ENCODE peak calls at places on chromosome 1, in six cellular contexts. G, Z, N, I, E and P are unnamed samples.

GRCh38 chr1:58664881-58665280 is 35.0 kb downstream of the MYSM1 start:
- DNase-seq in G (no peak), Z (no peak), N (no peak), I (no peak), E (no peak), P (no peak)

GRCh38 chr1:2476066-2476999 is at the start of gene PLCH2:
- DNase-seq in G (no peak), Z (no peak), N (no peak), I (no peak), E (no peak), P (no peak)

GRCh38 chr1:235011064-235011598 is 117.5 kb downstream of the TOMM20 start:
- DNase-seq in G (no peak), Z (no peak), N (no peak), I (no peak), E (no peak), P (no peak)

GRCh38 chr1:107795994-107796393 is 169.0 kb downstream of the VAV3 start:
- DNase-seq in G (no peak), Z (no peak), N (no peak), I (no peak), E (no peak), P (no peak)

GRCh38 chr1:167630568-167631385 is 745 bp downstream of the RCSD1 start:
- DNase-seq in G (no peak), Z (no peak), N (no peak), I (peak), E (no peak), P (no peak)

GRCh38 chr1:214364335-214364734 is 83.4 kb downstream of the SMYD2 start:
- DNase-seq in G (no peak), Z (no peak), N (no peak), I (no peak), E (no peak), P (peak)

GRCh38 chr1:176560681-176561080 is 97.7 kb downstream of the PAPPA2 start:
- DNase-seq in G (no peak), Z (peak), N (no peak), I (no peak), E (no peak), P (no peak)

GRCh38 chr1:88061106-88061829 is 622.8 kb upstream of the PKN2 start:
- DNase-seq in G (peak), Z (no peak), N (peak), I (peak), E (peak), P (peak)

GRCh38 chr1:111672338-111672737 is 52.7 kb downstream of the RAP1A start:
- DNase-seq in G (no peak), Z (no peak), N (no peak), I (no peak), E (no peak), P (no peak)

GRCh38 chr1:160096491-160097116 is 1.8 kb downstream of the IGSF8 start:
- DNase-seq in G (peak), Z (no peak), N (no peak), I (no peak), E (peak), P (peak)

GRCh38 chr1:213371769-213372619 is 321.0 kb downstream of the RPS6KC1 start:
- DNase-seq in G (no peak), Z (no peak), N (no peak), I (no peak), E (no peak), P (no peak)

GRCh38 chr1:232045134-232045533 is 418.5 kb downstream of the DISC1 start:
- DNase-seq in G (no peak), Z (peak), N (no peak), I (no peak), E (no peak), P (no peak)
- TF ChIP-seq EP300 in G (no peak), Z (no peak), N (no peak), I (no peak), E (no peak), P (no peak)

GRCh38 chr1:64203420-64203819 is at the start of gene UBE2U:
- DNase-seq in G (no peak), Z (no peak), N (no peak), I (no peak), E (no peak), P (no peak)
- H3K4me3 ChIP-seq in G (no peak), Z (no peak), N (no peak), I (no peak), E (no peak), P (no peak)

GRCh38 chr1:66269222-66269621 is 264.7 kb upstream of the SGIP1 start:
- DNase-seq in G (no peak), Z (no peak), N (no peak), I (no peak), E (no peak), P (no peak)

GRCh38 chr1:66270122-66270812 is 263.7 kb upstream of the SGIP1 start:
- DNase-seq in G (peak), Z (no peak), N (no peak), I (no peak), E (peak), P (no peak)

GRCh38 chr1:66273674-66274073 is 260.3 kb upstream of the SGIP1 start:
- DNase-seq in G (no peak), Z (no peak), N (no peak), I (no peak), E (no peak), P (no peak)

GRCh38 chr1:66271904-66272254 is 262.1 kb upstream of the SGIP1 start:
- DNase-seq in G (peak), Z (no peak), N (no peak), I (peak), E (peak), P (no peak)

GRCh38 chr1:66271216-66271903 is 262.6 kb upstream of the SGIP1 start:
- DNase-seq in G (peak), Z (peak), N (peak), I (peak), E (peak), P (peak)
- TF ChIP-seq EP300 in G (peak), Z (peak), N (peak), I (peak), E (peak), P (peak)

DNA sequence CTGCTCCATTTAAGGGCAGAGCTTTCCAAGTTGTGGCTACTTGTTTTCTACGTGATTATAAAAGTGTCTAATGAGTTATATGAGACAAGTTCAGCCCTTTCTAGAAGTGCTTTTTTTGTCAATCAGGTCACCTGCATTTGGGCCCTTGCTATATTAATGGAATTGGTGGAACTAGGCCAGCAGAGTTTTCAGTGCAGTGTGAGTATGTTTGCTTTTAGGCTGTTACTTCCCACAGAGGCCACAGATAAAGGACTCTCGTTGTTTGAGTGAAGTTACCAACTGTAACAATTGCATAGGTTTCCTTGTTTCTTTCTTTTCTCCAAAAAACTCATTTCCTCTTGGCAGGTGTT is 10.9 kb downstream of the SMAP2 start:
- DNase-seq in G (no peak), Z (no peak), N (peak), I (no peak), E (no peak), P (peak)
- H3K4me3 ChIP-seq in G (no peak), Z (no peak), N (peak), I (no peak), E (no peak), P (no peak)

DNA sequence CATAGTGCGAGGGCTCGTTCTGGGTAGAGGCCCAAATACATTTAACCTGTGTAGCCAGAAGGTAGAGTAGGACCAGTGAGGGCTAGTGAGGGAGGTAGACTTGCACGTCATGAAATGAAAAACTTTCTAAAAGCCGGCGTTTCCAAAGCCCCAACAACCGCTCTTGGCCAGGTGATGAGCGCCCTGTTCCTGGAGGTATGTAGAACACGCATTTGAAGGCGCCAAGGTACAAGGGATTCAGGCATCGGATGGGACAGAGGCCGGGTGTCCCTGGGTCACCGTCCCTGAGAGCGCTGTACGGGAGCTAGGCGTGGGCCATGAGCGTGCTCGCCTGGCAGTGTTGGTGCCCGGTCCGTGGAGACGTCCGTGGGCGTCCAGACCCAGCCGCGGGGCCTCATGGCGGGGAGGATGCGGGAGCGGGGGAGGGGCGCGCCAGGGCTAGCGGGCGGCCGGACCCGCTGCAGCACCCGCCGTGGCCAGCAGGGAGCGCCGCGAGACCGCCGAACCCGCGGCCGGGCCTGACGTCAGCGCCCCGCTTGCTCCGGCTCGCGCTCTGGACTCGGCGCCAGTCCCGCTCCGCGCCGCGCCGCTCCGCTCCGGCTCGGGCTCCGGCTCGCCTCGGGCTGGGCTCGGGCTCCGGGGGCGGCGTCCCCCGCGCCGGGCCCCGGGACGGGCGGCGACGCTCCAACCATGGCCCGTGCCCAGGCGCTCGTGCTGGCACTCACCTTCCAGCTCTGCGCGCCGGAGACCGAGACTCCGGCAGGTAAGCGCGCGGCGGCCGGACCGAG is at the start of gene PTPRU:
- DNase-seq in G (peak), Z (no peak), N (peak), I (peak), E (peak), P (peak)
- TF ChIP-seq EP300 in G (no peak), Z (no peak), N (no peak), I (no peak), E (no peak), P (no peak)

DNA sequence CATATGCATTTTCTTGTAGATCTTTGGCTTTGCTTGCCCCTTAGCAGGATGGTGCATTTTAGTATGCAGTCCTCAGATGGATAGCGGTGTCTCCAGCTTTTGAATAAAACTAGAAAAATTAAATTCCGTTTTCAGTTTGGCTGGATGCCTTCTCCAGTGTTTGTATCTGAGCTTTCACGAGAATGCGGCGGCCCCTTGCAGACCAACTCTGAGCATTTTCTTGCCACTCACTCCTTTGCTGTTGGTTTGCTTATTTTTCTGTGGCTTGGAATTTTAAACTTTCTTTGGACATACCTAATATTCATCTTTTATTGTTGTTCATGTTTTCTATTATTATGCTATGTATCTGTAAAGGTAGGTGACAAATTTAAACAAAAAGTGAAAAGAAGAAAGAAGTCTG is 192.6 kb downstream of the NFIA start:
- DNase-seq in G (no peak), Z (peak), N (no peak), I (no peak), E (no peak), P (no peak)
- H3K4me3 ChIP-seq in G (peak), Z (no peak), N (no peak), I (no peak), E (no peak), P (no peak)

GRCh38 chr1:9774744-9775679 is 48.8 kb downstream of the CLSTN1 start:
- DNase-seq in G (peak), Z (no peak), N (no peak), I (no peak), E (no peak), P (no peak)
- TF ChIP-seq EP300 in G (no peak), Z (no peak), N (no peak), I (no peak), E (no peak), P (no peak)